ENCODE peak calls at places on chromosomes 11 and 22, in nine cellular contexts. K is kidney epithelial cell; J is aorta; G is retina; C is stimulated activated CD4-positive, alpha-beta T cell treated with anti-CD3 and anti-CD28 coated beads, Interleukin-2, amount 100 ng/mL, for 48 hours; S is RCC 7860; T is A172; M is HEK293T; X is memory B cell. D is an unnamed sample.

GRCh38 chr11:8030526-8031247 is 43.5 kb downstream of the EIF3F start:
- DNase-seq in K (no peak), J (no peak), G (no peak), C (no peak), S (no peak), T (no peak), M (no peak), X (no peak), D (no peak)

GRCh38 chr11:43419460-43419859 is 60.7 kb downstream of the TTC17 start:
- DNase-seq in K (no peak), J (no peak), G (peak), C (peak), S (no peak), T (peak), M (peak), X (no peak), D (peak)

GRCh38 chr11:10716122-10716521 is 22.6 kb upstream of the IRAG1 start:
- DNase-seq in K (no peak), J (no peak), G (no peak), C (no peak), S (no peak), T (no peak), M (no peak), X (no peak), D (no peak)

GRCh38 chr22:39625554-39626537 is 55.3 kb downstream of the CACNA1I start:
- DNase-seq in K (no peak), J (no peak), G (no peak), C (no peak), S (no peak), T (no peak), M (no peak), X (no peak), D (no peak)

GRCh38 chr22:22342697-22343602 is 98.4 kb downstream of the VPREB1 start:
- DNase-seq in K (peak), J (no peak), G (peak), C (peak), S (peak), T (peak), M (peak), X (peak), D (peak)

GRCh38 chr22:32861330-32861729 is 59.8 kb downstream of the TIMP3 start:
- DNase-seq in K (no peak), J (no peak), G (no peak), C (no peak), S (no peak), T (no peak), M (no peak), X (no peak), D (no peak)

GRCh38 chr11:19447150-19447566 is 206.4 kb upstream of the E2F8 start:
- DNase-seq in K (no peak), J (no peak), G (no peak), C (no peak), S (peak), T (peak), M (no peak), X (no peak), D (no peak)

GRCh38 chr11:117959438-117960149 is 26.6 kb upstream of the IL10RA start:
- DNase-seq in K (no peak), J (no peak), G (no peak), C (no peak), S (no peak), T (no peak), M (no peak), X (no peak), D (no peak)

GRCh38 chr11:65851083-65851579 is 6.8 kb downstream of the CFL1 start:
- DNase-seq in K (no peak), J (peak), G (no peak), C (no peak), S (peak), T (no peak), M (peak), X (no peak), D (no peak)

GRCh38 chr11:76613901-76614300 is 56.6 kb downstream of the LRRC32 start:
- DNase-seq in K (no peak), J (peak), G (no peak), C (no peak), S (no peak), T (no peak), M (no peak), X (no peak), D (no peak)

GRCh38 chr11:119251114-119251513 is 45.0 kb downstream of the CBL start:
- DNase-seq in K (no peak), J (no peak), G (no peak), C (no peak), S (no peak), T (no peak), M (no peak), X (no peak), D (no peak)

GRCh38 chr22:45869448-45869847 is 107.5 kb downstream of the WNT7B start:
- DNase-seq in K (no peak), J (no peak), G (no peak), C (no peak), S (no peak), T (no peak), M (no peak), X (no peak), D (no peak)

GRCh38 chr11:67301951-67302516 is 1.3 kb upstream of the SSH3 start:
- DNase-seq in K (no peak), J (peak), G (peak), C (no peak), S (peak), T (peak), M (peak), X (no peak), D (no peak)

GRCh38 chr22:27827586-27828213 is 26.1 kb upstream of the MN1 start:
- DNase-seq in K (no peak), J (no peak), G (no peak), C (no peak), S (no peak), T (no peak), M (no peak), X (no peak), D (no peak)

GRCh38 chr11:94068764-94069163 is 47.6 kb downstream of the HEPHL1 start:
- DNase-seq in K (peak), J (no peak), G (no peak), C (no peak), S (no peak), T (no peak), M (no peak), X (no peak), D (no peak)

GRCh38 chr11:6152126-6152525 is 18.0 kb downstream of the OR52B2 start:
- DNase-seq in K (no peak), J (no peak), G (no peak), C (no peak), S (no peak), T (no peak), M (no peak), X (no peak), D (no peak)

GRCh38 chr11:123301696-123302400 is 106.8 kb upstream of the CLMP start:
- DNase-seq in K (no peak), J (peak), G (peak), C (peak), S (no peak), T (no peak), M (peak), X (peak), D (peak)

GRCh38 chr11:69869311-69869939 is 50.2 kb upstream of the FGF3 start:
- DNase-seq in K (no peak), J (no peak), G (no peak), C (no peak), S (no peak), T (no peak), M (no peak), X (no peak), D (no peak)